ENCODE peak calls at places on chromosomes 6 and 20, in four cellular contexts. E is GM12878, S is HepG2, C is K562. Y is an unnamed sample.

GRCh38 chr6:156174026-156174880 is 602.9 kb upstream of the ARID1B start:
- DNase-seq in S (no peak), E (no peak), C (no peak), Y (no peak)

GRCh38 chr6:79082304-79082703 is 4.2 kb upstream of the PHIP start:
- DNase-seq in C (peak; percentile 38), E (no peak), S (no peak), Y (no peak)

GRCh38 chr20:49571553-49571835 is 3.6 kb upstream of the PTGIS start:
- DNase-seq in E (no peak), S (no peak), C (no peak), Y (no peak)

GRCh38 chr6:138240476-138241245 is 22.4 kb upstream of the PBOV1 start:
- DNase-seq in E (no peak), S (no peak), C (no peak), Y (no peak)

GRCh38 chr6:42482126-42482525 is 30.4 kb upstream of the TRERF1 start:
- DNase-seq in E (no peak), C (no peak), S (no peak), Y (no peak)

GRCh38 chr20:51221791-51222408 is 199.0 kb upstream of the KCNG1 start:
- DNase-seq in S (no peak), E (no peak), C (peak; percentile 8), Y (peak; percentile 70)

GRCh38 chr6:10725716-10726115 is 2.8 kb downstream of the TMEM14C start:
- DNase-seq in S (no peak), C (peak; percentile 29), E (no peak), Y (no peak)

GRCh38 chr6:26401987-26402658 is at the start of gene BTN3A1:
- DNase-seq in E (peak; percentile 81), S (peak; percentile 81), C (peak; percentile 77), Y (peak; percentile 52)

GRCh38 chr6:164534070-164534766 is 775.2 kb downstream of the C6orf118 start:
- DNase-seq in S (no peak), C (no peak), E (no peak), Y (no peak)

GRCh38 chr20:44642203-44643153 is 9.0 kb downstream of the ADA start:
- DNase-seq in E (peak; percentile 77), S (peak; percentile 69), C (peak; percentile 49), Y (peak; percentile 45)

GRCh38 chr6:138287144-138287955 is 69.1 kb upstream of the PBOV1 start:
- DNase-seq in C (peak; percentile 51), E (no peak), S (peak; percentile 58), Y (peak; percentile 77)

GRCh38 chr6:158584236-158584651 is 24.4 kb downstream of the TMEM181 start:
- DNase-seq in S (no peak), C (no peak), E (no peak), Y (no peak)

GRCh38 chr20:36573798-36574277 is 441 bp downstream of the TGIF2 start:
- DNase-seq in C (peak; percentile 50), S (peak; percentile 48), E (no peak), Y (no peak)

GRCh38 chr20:6635034-6635736 is 132.3 kb upstream of the BMP2 start:
- DNase-seq in S (no peak), E (no peak), C (no peak), Y (no peak)

GRCh38 chr6:144460224-144461095 is 175.3 kb downstream of the UTRN start:
- DNase-seq in E (peak; percentile 64), S (peak; percentile 37), C (no peak), Y (no peak)

GRCh38 chr20:62376112-62377063 is 9.3 kb upstream of the LAMA5 start:
- DNase-seq in E (no peak), C (no peak), S (peak; percentile 92), Y (peak; percentile 82)

GRCh38 chr6:143325379-143326140 is 124.9 kb downstream of the ADAT2 start:
- DNase-seq in C (no peak), E (no peak), S (no peak), Y (no peak)

GRCh38 chr20:58628491-58629212 is 22.4 kb upstream of the STX16 start:
- DNase-seq in C (peak; percentile 41), E (no peak), S (no peak), Y (no peak)

GRCh38 chr20:44024820-44025580 is 110.3 kb downstream of the TOX2 start:
- DNase-seq in C (no peak), S (no peak), E (no peak), Y (no peak)

GRCh38 chr20:48467622-48468021 is 360.2 kb downstream of the PREX1 start:
- DNase-seq in E (no peak), C (peak; percentile 18), S (no peak), Y (peak; percentile 32)

GRCh38 chr6:102417368-102417767 is 1023.9 kb downstream of the GRIK2 start:
- DNase-seq in E (no peak), C (no peak), S (peak; percentile 3), Y (no peak)

GRCh38 chr6:100968934-100969333 is 87.8 kb upstream of the ASCC3 start:
- DNase-seq in S (peak; percentile 40), C (peak; percentile 55), E (no peak), Y (peak; percentile 64)

GRCh38 chr6:125354649-125355048 is 52.9 kb upstream of the HDDC2 start:
- DNase-seq in E (no peak), S (no peak), C (no peak), Y (no peak)

GRCh38 chr20:1934162-1934561 is 39.0 kb downstream of the SIRPA start:
- DNase-seq in S (no peak), C (no peak), E (no peak), Y (no peak)

GRCh38 chr6:32079566-32080290 is 29.4 kb downstream of the TNXB start:
- DNase-seq in C (no peak), S (no peak), E (no peak), Y (no peak)

GRCh38 chr6:162343902-162344226 is 383.7 kb downstream of the PRKN start:
- DNase-seq in C (no peak), E (no peak), S (no peak), Y (no peak)

GRCh38 chr6:80636689-80637088 is 530.2 kb downstream of the BCKDHB start:
- DNase-seq in C (no peak), E (no peak), S (no peak), Y (no peak)

GRCh38 chr6:150229775-150230561 is 87.1 kb downstream of the PPP1R14C start:
- DNase-seq in C (peak; percentile 49), E (no peak), S (no peak), Y (no peak)

GRCh38 chr6:23659125-23659524 is 466.9 kb upstream of the NRSN1 start:
- DNase-seq in S (peak; percentile 16), C (no peak), E (no peak), Y (peak; percentile 48)

GRCh38 chr6:3509326-3509725 is 52.5 kb upstream of the SLC22A23 start:
- DNase-seq in C (no peak), E (no peak), S (no peak), Y (no peak)

GRCh38 chr20:1816384-1817381 is 78.5 kb upstream of the SIRPA start:
- DNase-seq in C (no peak), E (no peak), S (no peak), Y (no peak)

GRCh38 chr6:39947611-39948068 is 13.4 kb upstream of the MOCS1 start:
- DNase-seq in C (no peak), E (no peak), S (no peak), Y (peak; percentile 22)

GRCh38 chr6:141610741-141611140 is 522.0 kb upstream of the GJE1 start:
- DNase-seq in E (no peak), S (peak; percentile 7), C (no peak), Y (peak; percentile 12)
- TF ChIP-seq CREM in E (no peak), S (no peak), C (no peak), Y (no peak)

DNA sequence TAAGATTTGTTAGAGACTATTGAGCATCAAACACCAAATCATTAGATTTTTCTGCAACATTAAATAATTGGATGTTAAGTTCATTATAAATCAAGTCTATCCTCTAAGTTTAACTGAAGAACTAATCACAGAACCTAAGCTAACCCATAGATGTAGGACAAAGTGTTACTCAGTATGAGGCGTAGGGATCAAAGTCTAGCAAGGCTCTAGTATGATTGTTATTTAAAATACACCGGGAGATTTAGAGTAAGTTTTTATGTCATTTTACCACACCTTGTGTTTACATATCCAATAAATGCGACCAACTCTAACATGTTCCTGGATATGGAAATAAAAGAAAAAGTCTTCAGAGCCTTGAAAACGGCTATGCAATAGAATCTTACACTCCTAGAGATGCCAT is 2.6 kb downstream of the ADGB start:
- DNase-seq in E (no peak), S (no peak), C (no peak), Y (no peak)
- TF ChIP-seq CREM in E (no peak), S (no peak), C (no peak), Y (no peak)

DNA sequence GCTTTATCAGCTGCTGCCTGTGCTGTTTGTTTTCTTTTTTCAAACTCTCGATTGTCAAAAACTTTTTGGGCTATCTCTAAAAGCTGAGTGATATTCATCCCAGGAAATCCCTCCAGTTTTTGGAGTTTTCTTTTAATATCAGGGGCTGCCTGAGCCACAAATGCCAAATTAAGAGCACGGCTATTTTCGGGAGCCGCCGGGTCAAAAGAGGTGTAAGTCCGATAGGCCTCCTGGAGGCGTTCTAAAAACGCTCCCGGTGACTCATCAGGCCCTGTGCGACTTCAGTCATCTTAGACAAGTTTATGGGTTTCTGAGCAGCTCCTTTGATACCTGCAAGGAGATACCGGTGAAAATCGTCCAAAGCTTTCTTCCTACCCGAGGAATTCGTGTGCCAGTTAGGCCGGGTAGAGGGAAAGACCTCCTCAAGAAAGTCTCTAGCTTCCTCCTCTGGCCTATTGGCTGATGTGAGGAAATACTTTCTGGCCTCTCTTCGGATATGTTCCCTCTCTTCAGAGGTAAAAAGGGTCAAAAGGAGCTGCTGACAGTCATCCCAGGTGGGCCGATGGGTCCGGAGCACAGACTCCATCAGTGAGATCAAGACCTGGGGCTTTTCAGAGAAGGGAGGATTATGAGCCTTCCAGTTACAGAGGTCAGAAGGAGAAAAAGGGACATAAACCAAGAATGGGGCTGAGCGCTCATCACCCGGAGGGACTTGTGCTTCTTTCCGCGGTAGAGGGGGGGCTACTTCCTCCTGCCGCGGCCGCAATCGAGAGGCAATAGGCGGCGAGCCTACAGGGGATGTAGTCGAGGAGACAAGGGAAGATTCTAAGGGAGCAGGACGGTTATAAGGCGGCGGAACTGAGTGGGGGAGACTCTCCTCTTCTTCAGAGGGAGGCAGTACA is 151.1 kb downstream of the TRIM27 start:
- DNase-seq in E (no peak), S (no peak), C (peak; percentile 92), Y (no peak)
- TF ChIP-seq CREM in E (no peak), S (no peak), C (peak; percentile 42), Y (no peak)

GRCh38 chr6:5457983-5458683 is 196.8 kb downstream of the FARS2 start:
- DNase-seq in E (no peak), C (no peak), S (no peak), Y (no peak)
- TF ChIP-seq CREM in E (no peak), C (no peak), S (no peak), Y (no peak)

DNA sequence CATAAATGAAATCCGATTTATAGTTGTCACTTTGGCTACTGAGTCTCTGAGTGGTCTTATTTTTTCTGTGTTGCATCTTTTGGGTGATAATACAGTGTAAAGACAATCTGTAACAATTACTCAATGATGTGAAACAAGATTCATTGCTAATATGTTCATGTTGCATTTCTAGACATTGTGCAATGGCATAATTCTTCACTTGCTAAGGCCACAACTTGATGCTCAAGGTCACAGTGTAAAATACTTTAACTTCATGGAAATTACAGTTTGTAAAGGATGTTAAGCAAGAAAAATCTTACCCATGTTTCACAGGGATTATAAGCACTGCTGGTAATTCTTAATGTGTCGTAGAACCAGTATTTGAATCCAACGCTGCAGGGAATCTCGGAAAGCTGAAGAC is 74.9 kb upstream of the SMLR1 start:
- DNase-seq in S (no peak), C (no peak), E (no peak), Y (no peak)
- TF ChIP-seq CREM in S (no peak), C (no peak), E (no peak), Y (no peak)